ENCODE peak calls at places on chromosomes 6 and 20, in six cellular contexts. R is ACHN, F is PC-9, P is psoas muscle, Z is GM13977, E is NCI-H748 treated with DMSO at 0.1 percent for 48 hours. L is an unnamed sample.

GRCh38 chr6:132570221-132570777 is at the start of gene TAAR6:
- DNase-seq in R (no peak), F (no peak), P (no peak), Z (no peak), E (no peak), L (no peak)

GRCh38 chr6:119078449-119079287 is at the start of gene FAM184A:
- DNase-seq in R (peak), F (peak), P (peak), Z (peak), E (peak), L (peak)

GRCh38 chr20:61734733-61735502 is 330.8 kb downstream of the TAF4 start:
- DNase-seq in R (no peak), F (no peak), P (no peak), Z (no peak), E (no peak), L (no peak)

GRCh38 chr6:151448623-151449022 is 3.3 kb downstream of the RMND1 start:
- DNase-seq in R (no peak), F (no peak), P (no peak), Z (no peak), E (no peak), L (no peak)

GRCh38 chr20:59253325-59253724 is 47.1 kb upstream of the EDN3 start:
- DNase-seq in R (no peak), F (no peak), P (no peak), Z (no peak), E (no peak), L (no peak)

GRCh38 chr20:54223751-54224150 is 15.9 kb downstream of the PFDN4 start:
- DNase-seq in R (no peak), F (no peak), P (no peak), Z (no peak), E (no peak), L (no peak)

GRCh38 chr6:56862415-56863175 is 92.3 kb upstream of the BEND6 start:
- DNase-seq in R (peak), F (no peak), P (no peak), Z (no peak), E (no peak), L (no peak)

GRCh38 chr6:109853426-109853825 is 124.7 kb upstream of the GPR6 start:
- DNase-seq in R (no peak), F (no peak), P (no peak), Z (no peak), E (no peak), L (no peak)

GRCh38 chr20:1868856-1869255 is 26.4 kb upstream of the SIRPA start:
- DNase-seq in R (peak), F (no peak), P (no peak), Z (no peak), E (no peak), L (no peak)